ENCODE peak calls at places on chromosomes 16 and 17, in four cellular contexts. J is hepatocyte, S is upper lobe of left lung, B is AG04450. U is an unnamed sample.

GRCh38 chr17:43524945-43525575 is 21.1 kb downstream of the ETV4 start:
- DNase-seq in J (no peak), S (no peak), B (no peak), U (no peak)

GRCh38 chr17:1177099-1177996 is 2.4 kb downstream of the ABR start:
- DNase-seq in J (no peak), S (no peak), B (no peak), U (no peak)

GRCh38 chr16:77732241-77732946 is 10.1 kb downstream of the NUDT7 start:
- DNase-seq in J (no peak), S (no peak), B (peak), U (no peak)

GRCh38 chr16:27462200-27462845 is 60.3 kb downstream of the IL21R start:
- DNase-seq in J (no peak), S (no peak), B (no peak), U (no peak)

GRCh38 chr17:6110592-6110991 is 40.4 kb downstream of the WSCD1 start:
- DNase-seq in J (no peak), S (no peak), B (no peak), U (peak)

GRCh38 chr17:78349831-78350631 is 9.8 kb downstream of the SOCS3 start:
- DNase-seq in J (no peak), S (no peak), B (no peak), U (no peak)

GRCh38 chr17:52648995-52649394 is 490.5 kb upstream of the CA10 start:
- DNase-seq in J (peak), S (no peak), B (no peak), U (no peak)

GRCh38 chr17:45036696-45037095 is 14.7 kb downstream of the DCAKD start:
- DNase-seq in J (no peak), S (no peak), B (no peak), U (no peak)

GRCh38 chr17:68694791-68695485 is 93.8 kb upstream of the FAM20A start:
- DNase-seq in J (no peak), S (no peak), B (no peak), U (no peak)

GRCh38 chr16:9008335-9009260 is 44.9 kb upstream of the USP7 start:
- DNase-seq in J (peak), S (peak), B (no peak), U (no peak)

GRCh38 chr16:69481901-69482341 is 57.5 kb downstream of the CYB5B start:
- DNase-seq in J (no peak), S (peak), B (no peak), U (no peak)

GRCh38 chr17:18960803-18961511 is 9.0 kb downstream of the SLC5A10 start:
- DNase-seq in J (peak), S (peak), B (no peak), U (no peak)

GRCh38 chr16:28279006-28279405 is 13.3 kb upstream of the SBK1 start:
- DNase-seq in J (no peak), S (no peak), B (no peak), U (no peak)

GRCh38 chr16:88951989-88952388 is 25.0 kb downstream of the CBFA2T3 start:
- DNase-seq in J (no peak), S (no peak), B (no peak), U (no peak)
- TF ChIP-seq CTCF in J (no peak), S (no peak), B (no peak), U (no peak)

DNA sequence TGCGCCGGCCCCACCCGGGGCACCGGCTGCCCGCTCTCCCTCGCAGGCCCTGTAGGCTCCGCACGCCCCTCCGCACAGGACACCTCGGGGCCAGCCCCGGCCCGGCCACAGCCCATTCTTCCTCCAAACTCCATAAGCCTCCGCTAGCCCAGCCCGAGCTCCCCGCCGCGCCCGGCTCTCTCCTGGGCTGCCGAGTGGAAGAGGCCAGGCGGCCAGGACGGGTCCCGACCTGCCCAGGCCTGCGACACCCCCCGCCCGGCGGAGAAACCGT is 397 bp downstream of the NCOR1 start:
- DNase-seq in J (peak), S (peak), B (no peak), U (no peak)
- H3K4me3 ChIP-seq in J (peak), S (peak), B (peak), U (peak)

GRCh38 chr17:46193246-46193625 is at the start of gene KANSL1:
- DNase-seq in J (peak), S (peak), B (peak), U (no peak)

GRCh38 chr17:46194393-46195216 is 1.4 kb upstream of the KANSL1 start:
- DNase-seq in J (peak), S (no peak), B (no peak), U (no peak)

GRCh38 chr17:46195217-46195855 is 2.1 kb upstream of the KANSL1 start:
- DNase-seq in J (no peak), S (no peak), B (no peak), U (no peak)

GRCh38 chr17:46192484-46193245 is 564 bp downstream of the KANSL1 start:
- DNase-seq in J (peak), S (peak), B (no peak), U (no peak)

DNA sequence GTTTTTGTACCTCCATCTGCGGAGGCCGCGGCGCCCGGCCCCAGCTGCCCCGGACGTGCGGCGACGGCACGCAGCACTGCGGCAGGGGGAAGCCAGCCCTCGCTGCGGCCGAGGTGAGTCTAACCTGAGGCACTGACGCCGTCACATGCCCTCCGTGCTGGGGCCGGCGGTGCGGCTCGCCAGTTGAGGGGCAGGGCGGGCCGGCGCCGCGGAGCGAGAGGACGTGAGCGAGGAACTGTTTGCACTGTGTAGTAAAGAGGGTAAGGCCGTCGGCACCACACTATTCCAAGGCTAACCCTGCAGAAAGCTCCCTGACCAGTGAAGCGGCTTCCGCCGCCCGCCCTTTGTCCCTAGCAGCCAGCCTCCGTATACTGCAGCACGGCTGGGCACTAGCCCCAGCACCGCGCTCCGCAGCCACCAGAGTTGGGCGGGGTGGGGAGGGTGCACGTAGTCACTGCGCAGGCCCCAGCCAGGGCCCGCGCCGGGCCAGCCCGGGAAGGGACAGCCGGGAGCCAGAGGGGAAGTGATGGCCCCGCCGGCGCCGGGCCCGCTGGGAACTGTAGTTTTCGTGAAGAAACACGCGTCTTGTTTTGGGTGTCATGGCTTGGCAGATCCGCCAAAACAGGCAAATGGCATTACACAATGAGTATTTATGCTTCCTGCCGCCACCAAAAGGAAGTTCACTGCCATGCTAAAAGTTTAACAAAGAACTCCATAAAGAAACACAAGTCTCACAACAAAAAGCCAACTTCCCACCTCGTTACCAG is 580 bp upstream of the KANSL1 start:
- DNase-seq in J (peak), S (peak), B (peak), U (no peak)
- TF ChIP-seq CTCF in J (peak), S (peak), B (no peak), U (no peak)

GRCh38 chr17:37339321-37339720 is 36.5 kb upstream of the C17orf78 start:
- DNase-seq in J (no peak), S (no peak), B (no peak), U (no peak)
- H3K4me3 ChIP-seq in J (no peak), S (no peak), B (no peak), U (no peak)

GRCh38 chr16:50152386-50152806 is 710 bp upstream of the TENT4B start:
- DNase-seq in J (peak), S (peak), B (no peak), U (no peak)
- TF ChIP-seq CTCF in J (no peak), S (no peak), B (no peak), U (no peak)

DNA sequence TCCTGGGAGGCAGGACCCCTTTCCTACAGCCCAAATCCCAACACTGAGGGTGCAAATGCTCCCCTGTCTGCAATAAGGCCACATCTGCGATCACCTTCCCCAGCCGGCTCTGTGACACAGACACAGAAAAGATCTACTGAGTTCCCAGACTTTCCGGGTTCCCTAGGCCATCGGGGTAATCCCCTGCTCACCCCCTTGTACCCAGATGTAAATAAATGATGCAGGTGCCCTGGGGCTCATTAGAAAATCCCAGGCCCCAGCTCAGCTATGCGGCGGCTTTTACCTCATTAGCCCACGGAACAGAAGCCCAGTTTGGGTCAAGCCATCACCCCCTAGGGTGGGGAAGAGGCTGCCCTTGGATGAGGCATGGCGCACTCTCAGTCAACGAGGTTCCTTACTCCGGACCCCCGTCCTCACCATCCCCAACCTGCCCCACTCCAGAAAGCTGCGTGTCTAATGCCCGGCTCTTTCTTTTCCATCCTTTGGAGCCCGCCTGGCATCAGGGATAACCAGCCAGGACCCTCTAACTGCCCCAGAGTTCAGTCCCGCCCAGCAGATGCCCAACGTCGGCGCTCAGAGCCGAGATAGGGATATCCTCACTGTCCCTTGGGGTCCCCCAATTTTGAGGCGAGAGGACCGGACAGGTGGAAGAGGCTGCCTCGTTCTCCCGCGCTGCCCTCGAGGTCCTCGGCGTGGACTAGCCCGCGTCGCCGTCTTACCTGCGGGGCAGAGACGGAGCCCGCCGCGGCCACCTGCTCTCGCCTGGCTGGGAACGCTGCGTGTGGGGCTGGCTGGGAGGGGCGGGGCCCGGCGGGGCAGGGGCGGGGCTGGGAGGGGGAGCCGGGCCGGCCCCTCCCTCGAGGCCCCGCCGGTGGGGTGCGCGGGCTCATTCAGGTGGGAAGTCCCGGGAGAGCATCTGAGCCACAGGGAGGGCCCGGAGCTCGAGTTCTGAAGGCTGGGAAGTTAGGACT is at the start of gene ZNF385C:
- DNase-seq in J (peak), S (no peak), B (no peak), U (no peak)
- H3K4me3 ChIP-seq in J (no peak), S (peak), B (no peak), U (no peak)

GRCh38 chr17:39192901-39193300 is 4.6 kb downstream of the CACNB1 start:
- DNase-seq in J (no peak), S (no peak), B (no peak), U (no peak)

GRCh38 chr17:39195568-39196160 is 1.8 kb downstream of the CACNB1 start:
- DNase-seq in J (no peak), S (peak), B (no peak), U (no peak)

GRCh38 chr17:39193346-39193745 is 4.1 kb downstream of the CACNB1 start:
- DNase-seq in J (no peak), S (no peak), B (no peak), U (no peak)

GRCh38 chr17:39194985-39195524 is 2.4 kb downstream of the CACNB1 start:
- DNase-seq in J (no peak), S (peak), B (no peak), U (no peak)

DNA sequence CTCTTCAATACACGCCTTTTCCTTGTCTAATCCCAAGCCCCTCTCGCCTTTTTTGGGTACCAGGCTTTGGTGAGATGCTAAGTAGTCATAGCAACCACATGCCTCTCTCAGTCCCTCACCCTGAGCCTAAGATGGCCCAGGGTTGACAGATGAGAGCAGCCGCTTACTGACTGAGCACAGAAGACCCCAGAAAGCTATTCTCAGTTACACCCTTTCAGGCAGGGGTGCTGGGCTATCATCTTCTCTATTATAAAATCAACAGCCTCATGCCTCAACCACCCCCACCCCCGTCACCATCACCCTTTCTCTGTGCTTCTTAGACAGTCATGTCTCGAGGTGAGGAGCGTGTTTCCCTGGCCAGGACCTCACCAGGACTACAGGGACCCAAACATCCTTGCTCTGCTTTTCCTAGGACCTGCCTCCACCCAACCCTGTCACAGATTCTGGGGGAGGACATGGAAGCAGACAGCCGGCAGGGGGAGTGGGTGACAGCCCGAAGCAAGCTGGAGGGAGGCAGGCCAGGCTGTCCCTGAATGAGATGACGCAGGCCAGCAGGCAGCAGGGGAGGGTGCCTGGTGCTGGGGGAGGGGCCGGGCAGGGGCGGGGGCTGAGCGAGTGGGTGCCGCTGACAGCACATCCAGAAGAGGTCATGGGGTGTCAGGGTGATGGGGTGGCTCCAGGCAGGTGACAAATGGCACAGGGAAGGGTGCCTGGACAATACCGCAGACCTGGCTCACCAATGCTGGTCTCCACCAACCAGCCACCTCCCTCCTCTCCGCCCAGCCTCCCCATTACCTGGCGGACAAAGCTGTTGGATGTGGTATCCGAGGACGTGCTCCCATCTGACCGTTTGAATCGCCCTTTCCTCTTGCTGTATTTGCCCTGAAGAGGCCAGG is 3.1 kb downstream of the CACNB1 start:
- DNase-seq in J (peak), S (peak), B (no peak), U (no peak)
- TF ChIP-seq CTCF in J (peak), S (peak), B (peak), U (peak)

U was measured in epithelial cell of proximal tubule.